ENCODE peak calls at places on chromosomes 4 and X, in eight cellular contexts. E, O, G, C, L, H, M and I are unnamed samples.

GRCh38 chrX:111041018-111041462 is 55.0 kb upstream of the PAK3 start:
- DNase-seq in E (peak; percentile 9), O (no peak), G (peak; percentile 5), C (peak; percentile 43), L (peak; percentile 29), H (no peak), M (no peak), I (no peak)

GRCh38 chr4:63211377-63211776 is 1197.9 kb downstream of the TECRL start:
- DNase-seq in E (no peak), O (no peak), G (no peak), C (no peak), L (no peak), H (no peak), M (no peak), I (no peak)

GRCh38 chr4:156038772-156039171 is 85.1 kb upstream of the CTSO start:
- DNase-seq in E (no peak), O (no peak), G (no peak), C (no peak), L (no peak), H (no peak), M (peak; percentile 56), I (no peak)

GRCh38 chr4:145957307-145957706 is 18.7 kb upstream of the ZNF827 start:
- DNase-seq in E (no peak), O (no peak), G (no peak), C (no peak), L (no peak), H (no peak), M (no peak), I (no peak)

GRCh38 chr4:145557720-145558119 is 61.5 kb upstream of the MMAA start:
- DNase-seq in E (peak; percentile 76), O (peak; percentile 79), G (peak; percentile 87), C (peak; percentile 82), L (peak; percentile 78), H (peak; percentile 67), M (peak; percentile 77), I (peak; percentile 42)

GRCh38 chrX:103629295-103630170 is 758 bp downstream of the TCEAL1 start:
- DNase-seq in E (peak; percentile 85), O (peak; percentile 11), G (peak; percentile 79), C (peak; percentile 73), L (peak; percentile 89), H (peak; percentile 70), M (no peak), I (no peak)

GRCh38 chrX:10597871-10598270 is 22.5 kb downstream of the MID1 start:
- DNase-seq in E (peak; percentile 39), O (peak; percentile 23), G (peak; percentile 52), C (peak; percentile 57), L (no peak), H (no peak), M (no peak), I (no peak)

GRCh38 chr4:185811509-185812364 is at the start of gene SORBS2:
- DNase-seq in E (peak; percentile 69), O (peak; percentile 92), G (peak; percentile 43), C (peak; percentile 6), L (peak; percentile 75), H (peak; percentile 78), M (peak; percentile 50), I (no peak)

GRCh38 chr4:8394125-8394524 is 46.4 kb downstream of the ACOX3 start:
- DNase-seq in E (peak; percentile 54), O (no peak), G (no peak), C (peak; percentile 66), L (peak; percentile 32), H (no peak), M (no peak), I (no peak)

GRCh38 chr4:8403173-8403753 is 37.3 kb downstream of the ACOX3 start:
- DNase-seq in E (peak; percentile 86), O (peak; percentile 68), G (peak; percentile 90), C (peak; percentile 91), L (peak; percentile 92), H (peak; percentile 96), M (peak; percentile 39), I (peak; percentile 23)

GRCh38 chrX:141814213-141814857 is 23.8 kb upstream of the MAGEC3 start:
- DNase-seq in E (no peak), O (no peak), G (no peak), C (no peak), L (peak; percentile 42), H (no peak), M (no peak), I (no peak)

GRCh38 chrX:54825716-54826428 is 18.3 kb downstream of the MAGED2 start:
- DNase-seq in E (no peak), O (peak; percentile 12), G (peak; percentile 18), C (peak; percentile 26), L (no peak), H (no peak), M (peak; percentile 8), I (no peak)

GRCh38 chr4:156949373-156949814 is 22.2 kb downstream of the PDGFC start:
- DNase-seq in E (no peak), O (no peak), G (no peak), C (peak; percentile 81), L (no peak), H (no peak), M (no peak), I (no peak)

GRCh38 chr4:38082424-38083374 is 122.5 kb downstream of the PTTG2 start:
- DNase-seq in E (no peak), O (no peak), G (no peak), C (peak; percentile 84), L (no peak), H (no peak), M (no peak), I (no peak)
- TF ChIP-seq EZH2phosphoT487 in E (no peak), O (no peak), G (no peak), C (no peak), L (no peak), H (no peak), M (no peak), I (no peak)

GRCh38 chrX:120463241-120463640 is 5.9 kb downstream of the LAMP2 start:
- DNase-seq in E (no peak), O (no peak), G (no peak), C (peak; percentile 27), L (no peak), H (no peak), M (no peak), I (no peak)

GRCh38 chrX:120468071-120468470 is 1.0 kb downstream of the LAMP2 start:
- DNase-seq in E (no peak), O (peak; percentile 22), G (no peak), C (no peak), L (no peak), H (no peak), M (no peak), I (no peak)

GRCh38 chrX:120462370-120462769 is 6.7 kb downstream of the LAMP2 start:
- DNase-seq in E (no peak), O (no peak), G (no peak), C (no peak), L (no peak), H (no peak), M (no peak), I (no peak)

GRCh38 chrX:120468479-120468824 is 644 bp downstream of the LAMP2 start:
- DNase-seq in E (no peak), O (no peak), G (no peak), C (peak; percentile 39), L (no peak), H (no peak), M (no peak), I (no peak)

GRCh38 chrX:120464409-120464808 is 4.7 kb downstream of the LAMP2 start:
- DNase-seq in E (no peak), O (no peak), G (no peak), C (no peak), L (no peak), H (no peak), M (no peak), I (no peak)
- TF ChIP-seq EZH2phosphoT487 in E (no peak), O (no peak), G (no peak), C (no peak), L (no peak), H (no peak), M (no peak), I (no peak)

GRCh38 chr4:48949518-48950207 is 36.4 kb upstream of the CWH43 start:
- DNase-seq in E (no peak), O (no peak), G (no peak), C (peak; percentile 87), L (no peak), H (no peak), M (no peak), I (no peak)
- TF ChIP-seq EZH2phosphoT487 in E (no peak), O (no peak), G (no peak), C (no peak), L (no peak), H (no peak), M (no peak), I (no peak)

GRCh38 chr4:167623241-167623572 is 388.9 kb upstream of the SPOCK3 start:
- DNase-seq in E (no peak), O (no peak), G (no peak), C (no peak), L (no peak), H (no peak), M (no peak), I (no peak)

DNA sequence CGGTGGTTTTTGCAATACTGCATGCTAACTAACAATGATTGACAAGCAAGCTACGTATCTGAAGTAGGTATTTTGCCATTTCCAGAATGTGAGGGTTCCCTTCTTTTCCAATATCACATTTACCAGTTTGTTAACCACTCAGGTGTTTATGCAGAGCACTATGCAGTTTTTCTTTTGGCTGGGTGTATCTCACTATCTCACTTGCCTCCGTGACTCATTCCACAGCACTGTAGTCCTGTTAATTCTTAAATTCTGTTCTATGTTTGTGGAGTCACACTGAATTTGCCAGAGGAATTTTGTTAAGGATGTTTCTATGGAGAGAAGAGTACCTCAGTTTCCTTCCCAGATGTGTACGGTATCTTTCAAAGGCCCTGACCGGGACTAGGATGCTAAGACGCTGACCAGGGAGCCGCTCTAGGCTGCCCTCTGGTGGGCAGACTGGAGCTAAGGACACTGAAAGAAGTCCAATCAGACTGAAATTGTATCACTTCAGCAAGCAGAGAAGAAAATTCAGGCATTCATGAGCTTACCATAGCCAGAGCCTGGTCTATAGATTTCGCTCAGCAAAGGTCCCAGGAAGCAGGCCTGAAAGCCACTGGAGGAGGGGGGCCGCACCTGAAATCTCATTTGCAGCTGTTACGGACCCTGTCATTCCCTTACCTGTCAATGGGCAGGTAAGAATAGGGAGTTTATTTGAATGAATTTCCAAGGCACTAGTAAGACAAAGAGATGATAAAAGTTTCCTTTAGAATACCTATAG is 388.4 kb upstream of the SPOCK3 start:
- DNase-seq in E (peak; percentile 81), O (peak; percentile 47), G (peak; percentile 75), C (peak; percentile 59), L (peak; percentile 82), H (peak; percentile 53), M (peak; percentile 57), I (peak; percentile 46)
- TF ChIP-seq EZH2phosphoT487 in E (no peak), O (no peak), G (no peak), C (no peak), L (no peak), H (no peak), M (no peak), I (no peak)

GRCh38 chrX:30144971-30145731 is 70.2 kb upstream of the MAGEB2 start:
- DNase-seq in E (no peak), O (no peak), G (no peak), C (no peak), L (no peak), H (no peak), M (no peak), I (no peak)

GRCh38 chrX:30144221-30144620 is 71.1 kb upstream of the MAGEB2 start:
- DNase-seq in E (no peak), O (no peak), G (no peak), C (no peak), L (no peak), H (no peak), M (no peak), I (no peak)

GRCh38 chrX:30141966-30142365 is 73.4 kb upstream of the MAGEB2 start:
- DNase-seq in E (peak; percentile 71), O (peak; percentile 27), G (peak; percentile 65), C (peak; percentile 52), L (peak; percentile 32), H (peak; percentile 37), M (peak; percentile 46), I (peak; percentile 43)
- TF ChIP-seq EZH2phosphoT487 in E (no peak), O (no peak), G (no peak), C (no peak), L (no peak), H (no peak), M (no peak), I (no peak)